ENCODE peak calls at places on chromosome 20, in eight cellular contexts. V is posterior vena cava; U is lung microvascular endothelial cell; P is CD4-positive, alpha-beta memory T cell; K is sciatic nerve; S is COR-L47; T is kidney tubule cell; Z is IMR-90. Y is an unnamed sample.

GRCh38 chr20:47711046-47711752 is 74.1 kb downstream of the SULF2 start:
- DNase-seq in T (no peak), S (no peak), V (no peak), P (no peak), K (no peak), U (no peak), Z (no peak), Y (no peak)

GRCh38 chr20:21229163-21229562 is 74.0 kb upstream of the XRN2 start:
- DNase-seq in V (no peak), K (no peak), U (no peak), T (peak), S (no peak), Z (peak), P (no peak), Y (no peak)

GRCh38 chr20:20317195-20318113 is 50.5 kb upstream of the INSM1 start:
- DNase-seq in Z (no peak), P (no peak), T (no peak), U (no peak), S (no peak), K (no peak), V (no peak), Y (no peak)

GRCh38 chr20:34987288-34988175 is 31.9 kb downstream of the MYH7B start:
- DNase-seq in U (no peak), P (no peak), T (no peak), V (no peak), Z (no peak), K (no peak), S (no peak), Y (peak)

GRCh38 chr20:20450461-20451027 is 82.6 kb downstream of the INSM1 start:
- DNase-seq in Z (no peak), S (peak), U (peak), T (no peak), V (no peak), K (no peak), P (no peak), Y (no peak)

GRCh38 chr20:50574586-50574985 is 64.4 kb downstream of the PTPN1 start:
- DNase-seq in V (no peak), K (no peak), Z (no peak), S (no peak), T (no peak), P (no peak), U (no peak), Y (no peak)

GRCh38 chr20:34883809-34884208 is 7.4 kb downstream of the ACSS2 start:
- DNase-seq in K (no peak), T (no peak), P (no peak), Z (no peak), S (no peak), V (no peak), U (no peak), Y (no peak)

GRCh38 chr20:37095108-37095608 is 639 bp downstream of the RBL1 start:
- DNase-seq in V (no peak), T (peak), U (peak), K (no peak), Z (no peak), S (no peak), P (peak), Y (no peak)

GRCh38 chr20:51687071-51687470 is 81.1 kb downstream of the ATP9A start:
- DNase-seq in Z (peak), U (peak), K (no peak), V (no peak), S (no peak), T (peak), P (no peak), Y (no peak)

GRCh38 chr20:3923818-3924217 is 34.6 kb downstream of the PANK2 start:
- DNase-seq in S (no peak), V (no peak), P (no peak), K (no peak), U (no peak), Z (peak), T (no peak), Y (no peak)

GRCh38 chr20:39338977-39339376 is 376.8 kb downstream of the DHX35 start:
- DNase-seq in K (no peak), U (no peak), P (no peak), T (peak), S (no peak), V (no peak), Z (no peak), Y (no peak)

GRCh38 chr20:4299773-4300172 is 284.4 kb upstream of the RNF24 start:
- DNase-seq in S (no peak), K (no peak), U (no peak), P (no peak), V (no peak), T (no peak), Z (no peak), Y (no peak)

GRCh38 chr20:19078448-19079373 is 133.7 kb upstream of the SLC24A3 start:
- DNase-seq in K (no peak), V (no peak), T (no peak), P (no peak), U (no peak), Z (no peak), S (no peak), Y (no peak)

GRCh38 chr20:54193817-54194216 is 14.1 kb upstream of the PFDN4 start:
- DNase-seq in P (no peak), V (no peak), Z (no peak), U (no peak), S (no peak), K (no peak), T (no peak), Y (no peak)

GRCh38 chr20:63908008-63908682 is 13.2 kb downstream of the DNAJC5 start:
- DNase-seq in P (no peak), S (no peak), U (peak), T (peak), K (no peak), Z (no peak), V (no peak), Y (no peak)

GRCh38 chr20:60215786-60216730 is 257.8 kb downstream of the CDH26 start:
- DNase-seq in Z (no peak), S (no peak), V (peak), P (no peak), T (no peak), U (no peak), K (no peak), Y (no peak)

GRCh38 chr20:33681728-33682353 is 4.3 kb downstream of the E2F1 start:
- DNase-seq in P (no peak), T (no peak), V (no peak), S (peak), Z (no peak), K (no peak), U (no peak), Y (no peak)

GRCh38 chr20:63736893-63737689 is 627 bp downstream of the LIME1 start:
- DNase-seq in S (no peak), V (no peak), K (peak), P (peak), T (no peak), Z (no peak), U (no peak), Y (no peak)

GRCh38 chr20:2817891-2818595 is 1.9 kb downstream of the TMEM239 start:
- DNase-seq in S (no peak), V (no peak), K (no peak), Z (no peak), T (no peak), P (no peak), U (no peak), Y (no peak)

GRCh38 chr20:2244993-2245392 is 50.8 kb upstream of the TGM3 start:
- DNase-seq in V (no peak), U (no peak), Z (no peak), T (no peak), P (no peak), K (no peak), S (no peak), Y (no peak)

GRCh38 chr20:42401598-42401997 is 783.4 kb upstream of the CHD6 start:
- DNase-seq in Z (no peak), K (no peak), T (no peak), U (no peak), S (no peak), P (no peak), V (no peak), Y (no peak)

GRCh38 chr20:47576516-47577033 is 74.9 kb downstream of the NCOA3 start:
- DNase-seq in V (no peak), Z (peak), K (peak), S (peak), U (peak), T (peak), P (no peak), Y (peak)

GRCh38 chr20:61629361-61630239 is 377.5 kb downstream of the CDH4 start:
- DNase-seq in V (no peak), P (no peak), Z (no peak), K (no peak), S (peak), U (no peak), T (no peak), Y (no peak)

GRCh38 chr20:38873050-38873581 is 53.1 kb upstream of the FAM83D start:
- DNase-seq in T (no peak), Z (no peak), U (no peak), V (peak), P (peak), K (no peak), S (no peak), Y (no peak)

GRCh38 chr20:1875762-1876161 is 19.4 kb upstream of the SIRPA start:
- DNase-seq in V (no peak), U (no peak), S (peak), P (no peak), Z (no peak), T (no peak), K (no peak), Y (no peak)

GRCh38 chr20:43983359-43983758 is 68.7 kb downstream of the TOX2 start:
- DNase-seq in Z (no peak), U (no peak), K (no peak), V (no peak), P (no peak), T (no peak), S (no peak), Y (no peak)

GRCh38 chr20:24879875-24880274 is 69.2 kb upstream of the CST7 start:
- DNase-seq in S (no peak), T (no peak), Z (no peak), K (no peak), U (no peak), V (no peak), P (no peak), Y (no peak)

Y was measured in uterus.